ENCODE peak calls at places on chromosome 10, in five cellular contexts. X is CD8-positive, alpha-beta memory T cell; R is IMR-90; J is AG04449; I is SK-MEL-5. B is an unnamed sample.

GRCh38 chr10:128083191-128083895 is 42.9 kb downstream of the MKI67 start:
- DNase-seq in X (no peak), I (no peak), R (no peak), J (no peak), B (no peak)

GRCh38 chr10:78578929-78579328 is 489.8 kb upstream of the ZMIZ1 start:
- DNase-seq in I (no peak), X (no peak), J (no peak), R (peak), B (no peak)

GRCh38 chr10:24518981-24519597 is 204.6 kb downstream of the ARHGAP21 start:
- DNase-seq in I (peak), R (peak), X (no peak), J (no peak), B (no peak)

GRCh38 chr10:126179637-126180036 is 208.6 kb downstream of the ADAM12 start:
- DNase-seq in X (no peak), R (no peak), I (no peak), J (no peak), B (no peak)

GRCh38 chr10:79127151-79127961 is 58.6 kb downstream of the ZMIZ1 start:
- DNase-seq in X (no peak), I (no peak), R (peak), J (no peak), B (no peak)

GRCh38 chr10:83108565-83109333 is 1030.6 kb upstream of the GHITM start:
- DNase-seq in I (no peak), R (no peak), X (no peak), J (no peak), B (no peak)

GRCh38 chr10:132521041-132521465 is 16.5 kb upstream of the INPP5A start:
- DNase-seq in R (no peak), J (no peak), I (no peak), X (no peak), B (no peak)

GRCh38 chr10:102782698-102783540 is 39.2 kb downstream of the WBP1L start:
- DNase-seq in X (no peak), J (peak), R (peak), I (no peak), B (no peak)

GRCh38 chr10:43128958-43129706 is 9.1 kb upstream of the CSGALNACT2 start:
- DNase-seq in X (no peak), I (peak), J (peak), R (peak), B (no peak)

GRCh38 chr10:43090664-43091063 is 13.8 kb downstream of the RET start:
- DNase-seq in I (no peak), R (no peak), J (no peak), X (no peak), B (no peak)

GRCh38 chr10:120963053-120963533 is 111.9 kb downstream of the WDR11 start:
- DNase-seq in X (no peak), R (no peak), I (no peak), J (no peak), B (no peak)

GRCh38 chr10:34275626-34276025 is 539.5 kb downstream of the PARD3 start:
- DNase-seq in X (no peak), I (no peak), R (no peak), J (no peak), B (no peak)

GRCh38 chr10:56028299-56029132 is 332.5 kb downstream of the ZWINT start:
- DNase-seq in R (no peak), X (no peak), J (no peak), I (no peak), B (no peak)

GRCh38 chr10:86269332-86269731 is 97.3 kb downstream of the GRID1 start:
- DNase-seq in J (no peak), X (no peak), R (no peak), I (no peak), B (no peak)

GRCh38 chr10:122567056-122567660 is 6.6 kb downstream of the DMBT1 start:
- DNase-seq in I (peak), X (peak), R (no peak), J (no peak), B (no peak)

GRCh38 chr10:21402606-21403083 is 122.8 kb downstream of the SKIDA1 start:
- DNase-seq in R (peak), J (no peak), X (no peak), I (peak), B (no peak)

GRCh38 chr10:127534511-127534910 is 14.6 kb upstream of the NPS start:
- DNase-seq in X (no peak), R (no peak), I (no peak), J (no peak), B (no peak)

GRCh38 chr10:102280397-102281015 is 35.2 kb downstream of the GBF1 start:
- DNase-seq in R (peak), J (no peak), X (no peak), I (no peak), B (no peak)

GRCh38 chr10:63627881-63628296 is 106.7 kb downstream of the REEP3 start:
- DNase-seq in R (no peak), X (no peak), J (no peak), I (no peak), B (no peak)

GRCh38 chr10:132145521-132146185 is 41.1 kb upstream of the DPYSL4 start:
- DNase-seq in X (no peak), I (no peak), J (no peak), R (no peak), B (no peak)

GRCh38 chr10:69696073-69696731 is 66.2 kb downstream of the FAM241B start:
- DNase-seq in I (peak), J (peak), R (peak), X (no peak), B (no peak)

GRCh38 chr10:118672766-118673715 is 77.6 kb upstream of the PRLHR start:
- DNase-seq in X (no peak), I (no peak), J (no peak), R (no peak), B (no peak)

GRCh38 chr10:22343761-22344160 is 1.5 kb upstream of the SPAG6 start:
- DNase-seq in X (no peak), R (no peak), J (no peak), I (no peak), B (no peak)

GRCh38 chr10:125087191-125087896 is 73.0 kb downstream of the CTBP2 start:
- DNase-seq in J (no peak), X (no peak), I (no peak), R (no peak), B (no peak)

GRCh38 chr10:47121336-47121735 is 178.7 kb upstream of the GDF10 start:
- DNase-seq in J (peak), R (peak), X (no peak), I (no peak), B (no peak)

GRCh38 chr10:14571866-14572507 is 202.7 kb downstream of the FAM107B start:
- DNase-seq in J (no peak), X (peak), R (peak), I (no peak), B (no peak)

GRCh38 chr10:93629636-93630291 is 17.4 kb downstream of the PDE6C start:
- DNase-seq in R (no peak), X (no peak), J (no peak), I (no peak), B (no peak)

GRCh38 chr10:14099885-14100284 is 230.8 kb downstream of the FRMD4A start:
- DNase-seq in J (no peak), R (no peak), X (no peak), I (no peak), B (no peak)

GRCh38 chr10:3471927-3472704 is 299.5 kb upstream of the PITRM1 start:
- DNase-seq in R (no peak), X (no peak), I (peak), J (no peak), B (no peak)